ENCODE peak calls at places on chromosomes 4 and X, in six cellular contexts. One of them, this sample, is unnamed.

GRCh38 chr4:163161536-163162205 is 5.0 kb downstream of the NAF1 start:
- DNase-seq in SK-N-SH: no peak
- DNase-seq in MM.1S: no peak
- DNase-seq in HCT116: no peak
- DNase-seq in GM23248: peak; percentile 82
- DNase-seq in neural progenitor cell: no peak
- DNase-seq in this sample: peak; percentile 16

GRCh38 chr4:151804821-151805220 is 44.0 kb upstream of the GATB start:
- DNase-seq in HCT116: no peak
- DNase-seq in MM.1S: no peak
- DNase-seq in neural progenitor cell: peak; percentile 18
- DNase-seq in SK-N-SH: no peak
- DNase-seq in GM23248: peak; percentile 7
- DNase-seq in this sample: no peak

GRCh38 chr4:83075696-83076095 is 38.8 kb downstream of the PLAC8 start:
- DNase-seq in neural progenitor cell: no peak
- DNase-seq in GM23248: peak; percentile 72
- DNase-seq in SK-N-SH: no peak
- DNase-seq in MM.1S: no peak
- DNase-seq in HCT116: no peak
- DNase-seq in this sample: peak; percentile 6

GRCh38 chrX:104662694-104663093 is 96.7 kb downstream of the IL1RAPL2 start:
- DNase-seq in MM.1S: no peak
- DNase-seq in GM23248: no peak
- DNase-seq in SK-N-SH: no peak
- DNase-seq in HCT116: no peak
- DNase-seq in neural progenitor cell: no peak
- DNase-seq in this sample: no peak

GRCh38 chrX:118594697-118595420 is 99.2 kb downstream of the DOCK11 start:
- DNase-seq in MM.1S: no peak
- DNase-seq in GM23248: no peak
- DNase-seq in neural progenitor cell: peak; percentile 6
- DNase-seq in SK-N-SH: no peak
- DNase-seq in HCT116: no peak
- DNase-seq in this sample: no peak

GRCh38 chr4:113293673-113294072 is 244.2 kb downstream of the ANK2 start:
- DNase-seq in GM23248: peak; percentile 66
- DNase-seq in neural progenitor cell: peak; percentile 25
- DNase-seq in HCT116: no peak
- DNase-seq in SK-N-SH: no peak
- DNase-seq in MM.1S: no peak
- DNase-seq in this sample: no peak

GRCh38 chrX:136176399-136176825 is 29.1 kb downstream of the FHL1 start:
- DNase-seq in GM23248: peak; percentile 82
- DNase-seq in neural progenitor cell: no peak
- DNase-seq in HCT116: no peak
- DNase-seq in SK-N-SH: no peak
- DNase-seq in MM.1S: no peak
- DNase-seq in this sample: peak; percentile 37

GRCh38 chr4:125016892-125017299 is 297.9 kb upstream of the FAT4 start:
- DNase-seq in GM23248: no peak
- DNase-seq in neural progenitor cell: no peak
- DNase-seq in SK-N-SH: peak; percentile 28
- DNase-seq in HCT116: no peak
- DNase-seq in MM.1S: no peak
- DNase-seq in this sample: no peak

GRCh38 chr4:72446353-72447055 is 122.5 kb downstream of the ADAMTS3 start:
- DNase-seq in GM23248: peak; percentile 50
- DNase-seq in neural progenitor cell: no peak
- DNase-seq in MM.1S: no peak
- DNase-seq in HCT116: no peak
- DNase-seq in SK-N-SH: no peak
- DNase-seq in this sample: peak; percentile 57

GRCh38 chr4:103046416-103047290 is 27.1 kb upstream of the SLC9B1 start:
- DNase-seq in HCT116: peak; percentile 19
- DNase-seq in SK-N-SH: peak; percentile 34
- DNase-seq in neural progenitor cell: peak; percentile 71
- DNase-seq in MM.1S: peak; percentile 56
- DNase-seq in GM23248: peak; percentile 60
- DNase-seq in this sample: peak; percentile 59

GRCh38 chrX:131139072-131139471 is 80.9 kb downstream of the ARHGAP36 start:
- DNase-seq in neural progenitor cell: no peak
- DNase-seq in GM23248: no peak
- DNase-seq in MM.1S: no peak
- DNase-seq in HCT116: no peak
- DNase-seq in SK-N-SH: no peak
- DNase-seq in this sample: no peak

GRCh38 chr4:48629458-48629857 is 139.4 kb downstream of the ZAR1 start:
- DNase-seq in HCT116: no peak
- DNase-seq in MM.1S: no peak
- DNase-seq in GM23248: no peak
- DNase-seq in neural progenitor cell: no peak
- DNase-seq in SK-N-SH: no peak
- DNase-seq in this sample: no peak

GRCh38 chrX:1453951-1454785 is 1.5 kb upstream of the ASMTL start:
- DNase-seq in GM23248: peak; percentile 83
- DNase-seq in MM.1S: peak; percentile 81
- DNase-seq in neural progenitor cell: peak; percentile 91
- DNase-seq in SK-N-SH: peak; percentile 85
- DNase-seq in HCT116: peak; percentile 36
- DNase-seq in this sample: peak; percentile 82

GRCh38 chr4:158374318-158374717 is 147.4 kb upstream of the RXFP1 start:
- DNase-seq in neural progenitor cell: no peak
- DNase-seq in HCT116: no peak
- DNase-seq in SK-N-SH: no peak
- DNase-seq in MM.1S: no peak
- DNase-seq in GM23248: no peak
- DNase-seq in this sample: no peak

GRCh38 chr4:48103483-48104139 is 30.4 kb downstream of the TXK start:
- DNase-seq in GM23248: no peak
- DNase-seq in HCT116: no peak
- DNase-seq in SK-N-SH: no peak
- DNase-seq in MM.1S: peak; percentile 26
- DNase-seq in neural progenitor cell: no peak
- DNase-seq in this sample: no peak

GRCh38 chr4:10738826-10739489 is 54.4 kb upstream of the CLNK start:
- DNase-seq in MM.1S: no peak
- DNase-seq in neural progenitor cell: no peak
- DNase-seq in SK-N-SH: no peak
- DNase-seq in GM23248: no peak
- DNase-seq in HCT116: no peak
- DNase-seq in this sample: no peak

GRCh38 chr4:113077611-113078010 is 28.2 kb downstream of the ANK2 start:
- DNase-seq in GM23248: no peak
- DNase-seq in HCT116: no peak
- DNase-seq in MM.1S: no peak
- DNase-seq in SK-N-SH: peak; percentile 20
- DNase-seq in neural progenitor cell: peak; percentile 79
- DNase-seq in this sample: no peak

GRCh38 chr4:169337510-169337909 is 66.8 kb upstream of the SH3RF1 start:
- DNase-seq in MM.1S: no peak
- DNase-seq in neural progenitor cell: no peak
- DNase-seq in SK-N-SH: no peak
- DNase-seq in GM23248: peak; percentile 94
- DNase-seq in HCT116: no peak
- DNase-seq in this sample: peak; percentile 32

GRCh38 chrX:53262189-53262917 is 19.0 kb downstream of the IQSEC2 start:
- DNase-seq in GM23248: no peak
- DNase-seq in HCT116: no peak
- DNase-seq in neural progenitor cell: no peak
- DNase-seq in MM.1S: no peak
- DNase-seq in SK-N-SH: no peak
- DNase-seq in this sample: peak; percentile 6

GRCh38 chr4:108058685-108059440 is 69.2 kb downstream of the HADH start:
- DNase-seq in MM.1S: no peak
- DNase-seq in GM23248: peak; percentile 78
- DNase-seq in neural progenitor cell: peak; percentile 28
- DNase-seq in SK-N-SH: no peak
- DNase-seq in HCT116: peak; percentile 68
- DNase-seq in this sample: peak; percentile 85

GRCh38 chrX:137891431-137891830 is 325.5 kb downstream of the ZIC3 start:
- DNase-seq in neural progenitor cell: no peak
- DNase-seq in SK-N-SH: no peak
- DNase-seq in MM.1S: no peak
- DNase-seq in HCT116: no peak
- DNase-seq in GM23248: no peak
- DNase-seq in this sample: no peak

GRCh38 chr4:128835498-128836222 is 26.2 kb downstream of the JADE1 start:
- DNase-seq in SK-N-SH: no peak
- DNase-seq in GM23248: no peak
- DNase-seq in MM.1S: no peak
- DNase-seq in neural progenitor cell: no peak
- DNase-seq in HCT116: no peak
- DNase-seq in this sample: no peak

GRCh38 chrX:134880866-134881265 is 109.9 kb upstream of the SMIM10 start:
- DNase-seq in MM.1S: no peak
- DNase-seq in SK-N-SH: no peak
- DNase-seq in HCT116: no peak
- DNase-seq in neural progenitor cell: no peak
- DNase-seq in GM23248: no peak
- DNase-seq in this sample: no peak

GRCh38 chrX:68686684-68687045 is 39.2 kb downstream of the STARD8 start:
- DNase-seq in GM23248: peak; percentile 22
- DNase-seq in MM.1S: no peak
- DNase-seq in HCT116: no peak
- DNase-seq in neural progenitor cell: peak; percentile 36
- DNase-seq in SK-N-SH: no peak
- DNase-seq in this sample: no peak

GRCh38 chr4:138428611-138429010 is 186.5 kb upstream of the SLC7A11 start:
- DNase-seq in MM.1S: no peak
- DNase-seq in HCT116: no peak
- DNase-seq in GM23248: no peak
- DNase-seq in neural progenitor cell: no peak
- DNase-seq in SK-N-SH: no peak
- DNase-seq in this sample: no peak

GRCh38 chr4:37717575-37717974 is 31.4 kb upstream of the RELL1 start:
- DNase-seq in neural progenitor cell: no peak
- DNase-seq in MM.1S: no peak
- DNase-seq in HCT116: no peak
- DNase-seq in GM23248: peak; percentile 93
- DNase-seq in SK-N-SH: no peak
- DNase-seq in this sample: peak; percentile 52

GRCh38 chr4:38313999-38314561 is 349.9 kb upstream of the KLF3 start:
- DNase-seq in HCT116: no peak
- DNase-seq in GM23248: peak; percentile 67
- DNase-seq in SK-N-SH: no peak
- DNase-seq in neural progenitor cell: no peak
- DNase-seq in MM.1S: peak; percentile 28
- DNase-seq in this sample: peak; percentile 79

GRCh38 chr4:110669663-110670062 is 46.8 kb upstream of the PITX2 start:
- DNase-seq in SK-N-SH: no peak
- DNase-seq in neural progenitor cell: no peak
- DNase-seq in GM23248: peak; percentile 33
- DNase-seq in HCT116: no peak
- DNase-seq in MM.1S: no peak
- DNase-seq in this sample: peak; percentile 45

GRCh38 chr4:91611786-91612185 is 692.0 kb upstream of the GRID2 start:
- DNase-seq in HCT116: no peak
- DNase-seq in SK-N-SH: no peak
- DNase-seq in GM23248: no peak
- DNase-seq in neural progenitor cell: peak; percentile 5
- DNase-seq in MM.1S: no peak
- DNase-seq in this sample: no peak

GRCh38 chr4:140237616-140238352 is 83.8 kb upstream of the MAML3 start:
- DNase-seq in MM.1S: no peak
- DNase-seq in neural progenitor cell: peak; percentile 93
- DNase-seq in HCT116: no peak
- DNase-seq in SK-N-SH: peak; percentile 88
- DNase-seq in GM23248: peak; percentile 95
- DNase-seq in this sample: no peak

DNA sequence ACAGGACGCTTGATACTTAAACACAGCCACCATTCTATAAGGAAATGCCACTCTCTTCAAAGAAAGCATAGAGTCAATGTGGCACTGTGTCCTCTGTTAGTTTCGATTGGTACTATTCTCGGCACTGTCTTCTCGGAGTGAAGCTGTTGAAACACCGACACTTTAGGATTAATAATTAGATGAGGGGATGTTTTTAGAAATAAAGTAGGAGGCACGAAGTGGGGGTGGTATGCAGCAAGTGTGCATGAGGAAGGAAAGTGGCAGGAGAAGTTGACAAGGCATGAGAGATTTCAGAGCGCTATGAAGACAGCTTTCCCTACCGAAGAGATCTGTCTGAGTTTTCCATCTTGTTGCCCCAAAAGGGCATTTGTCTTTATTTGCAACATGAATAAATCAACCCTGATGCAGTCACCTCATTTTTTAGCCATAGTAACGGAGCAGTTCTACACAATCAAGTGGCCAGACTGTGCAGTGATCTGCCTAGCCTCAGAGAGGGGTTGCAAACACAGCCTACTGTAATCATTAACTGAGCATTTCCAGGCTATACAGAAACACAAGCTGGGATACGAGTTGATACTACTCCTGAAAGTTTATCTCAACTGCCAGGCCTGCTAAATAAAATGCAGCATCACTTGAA is 8.3 kb downstream of the GPRIN3 start:
- DNase-seq in SK-N-SH: no peak
- DNase-seq in GM23248: no peak
- DNase-seq in neural progenitor cell: no peak
- DNase-seq in MM.1S: peak; percentile 80
- DNase-seq in HCT116: no peak
- DNase-seq in this sample: no peak
- H3K9ac ChIP-seq in SK-N-SH: no peak overlapping the region
- H3K9ac ChIP-seq in GM23248: no peak overlapping the region
- H3K9ac ChIP-seq in neural progenitor cell: no peak overlapping the region
- H3K9ac ChIP-seq in MM.1S: peak overlapping the region; percentile 96
- H3K9ac ChIP-seq in HCT116: no peak overlapping the region
- H3K9ac ChIP-seq in this sample: no peak overlapping the region

DNA sequence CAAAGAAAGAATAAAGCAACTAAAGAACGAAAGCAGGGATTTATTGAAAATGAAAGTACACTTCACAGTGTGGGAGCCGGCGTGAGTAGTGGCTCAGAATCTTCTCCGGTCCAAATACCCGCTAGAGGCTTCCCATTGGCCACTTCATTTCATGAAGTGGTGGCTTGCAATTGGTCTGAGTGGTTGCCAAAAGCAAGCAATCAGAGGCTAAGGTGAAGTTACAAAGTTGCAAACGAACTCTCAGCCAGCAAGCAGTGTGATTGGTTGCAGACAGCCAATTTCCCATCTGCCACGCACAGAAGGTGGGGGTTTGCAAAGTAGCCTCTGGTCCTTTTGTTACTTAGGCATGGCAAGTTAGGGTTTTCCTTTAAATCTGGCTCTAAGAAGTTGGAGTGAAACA is 6.7 kb upstream of the CLOCK start:
- DNase-seq in GM23248: peak; percentile 84
- DNase-seq in neural progenitor cell: no peak
- DNase-seq in MM.1S: no peak
- DNase-seq in SK-N-SH: no peak
- DNase-seq in HCT116: no peak
- DNase-seq in this sample: no peak
- TF ChIP-seq EZH2phosphoT487 in GM23248: no peak
- TF ChIP-seq EZH2phosphoT487 in neural progenitor cell: no peak
- TF ChIP-seq EZH2phosphoT487 in MM.1S: no peak
- TF ChIP-seq EZH2phosphoT487 in SK-N-SH: no peak
- TF ChIP-seq EZH2phosphoT487 in HCT116: no peak
- TF ChIP-seq EZH2phosphoT487 in this sample: no peak

GRCh38 chr4:20809796-20810195 is 109.5 kb downstream of the PACRGL start:
- DNase-seq in SK-N-SH: no peak
- DNase-seq in HCT116: peak; percentile 6
- DNase-seq in MM.1S: no peak
- DNase-seq in neural progenitor cell: no peak
- DNase-seq in GM23248: no peak
- DNase-seq in this sample: peak; percentile 85
- H4K20me1 ChIP-seq in SK-N-SH: no peaks in the 10 kb centered on the region
- H4K20me1 ChIP-seq in HCT116: no peaks in the 10 kb centered on the region
- H4K20me1 ChIP-seq in MM.1S: no peaks in the 10 kb centered on the region
- H4K20me1 ChIP-seq in neural progenitor cell: no peaks in the 10 kb centered on the region
- H4K20me1 ChIP-seq in GM23248: no peaks in the 10 kb centered on the region
- H4K20me1 ChIP-seq in this sample: no peaks in the 10 kb centered on the region

GRCh38 chr4:1310031-1310795 is 20.5 kb downstream of the MAEA start:
- DNase-seq in SK-N-SH: no peak
- DNase-seq in MM.1S: no peak
- DNase-seq in GM23248: no peak
- DNase-seq in neural progenitor cell: no peak
- DNase-seq in HCT116: no peak
- DNase-seq in this sample: no peak
- H3K9ac ChIP-seq in SK-N-SH: peak overlapping the region; percentile 53
- H3K9ac ChIP-seq in MM.1S: no peak overlapping the region
- H3K9ac ChIP-seq in GM23248: peak overlapping the region; percentile 56
- H3K9ac ChIP-seq in neural progenitor cell: no peak overlapping the region
- H3K9ac ChIP-seq in HCT116: no peak overlapping the region
- H3K9ac ChIP-seq in this sample: no peak overlapping the region